ENCODE peak calls at places on chromosomes 4 and X, in six cellular contexts. R is lung; Y is CD8-positive, alpha-beta T cell; F is stomach; G is effector memory CD4-positive, alpha-beta T cell; K is fibroblast of lung. O is an unnamed sample.

GRCh38 chr4:90318208-90318607 is 191.0 kb downstream of the CCSER1 start:
- DNase-seq in F (no peak), R (no peak), K (peak; percentile 93), Y (no peak), G (no peak), O (peak; percentile 38)

GRCh38 chrX:71070531-71070930 is 2.4 kb upstream of the SNX12 start:
- DNase-seq in Y (no peak), G (no peak), R (no peak), F (no peak), K (no peak), O (no peak)

GRCh38 chr4:123621072-123621705 is 224.6 kb downstream of the SPRY1 start:
- DNase-seq in Y (no peak), F (no peak), G (no peak), R (no peak), K (no peak), O (no peak)

GRCh38 chr4:173500841-173501591 is 29.0 kb downstream of the HAND2 start:
- DNase-seq in Y (no peak), K (no peak), G (no peak), R (no peak), F (no peak), O (no peak)

GRCh38 chrX:154444001-154444754 is at the start of gene FAM50A:
- DNase-seq in K (peak; percentile 47), Y (peak; percentile 65), R (peak; percentile 68), F (peak; percentile 82), G (peak; percentile 61), O (peak; percentile 75)

GRCh38 chr4:148007789-148008188 is 275.9 kb downstream of the ARHGAP10 start:
- DNase-seq in K (no peak), R (no peak), Y (no peak), G (no peak), F (no peak), O (no peak)

GRCh38 chr4:168981460-168981859 is 28.6 kb downstream of the CBR4 start:
- DNase-seq in G (no peak), K (peak; percentile 55), R (no peak), F (no peak), Y (no peak), O (no peak)

GRCh38 chr4:76640252-76640925 is 205.4 kb downstream of the SHROOM3 start:
- DNase-seq in K (no peak), Y (no peak), R (peak; percentile 81), F (peak; percentile 75), G (no peak), O (no peak)

GRCh38 chr4:111991797-111992196 is 153.5 kb upstream of the FAM241A start:
- DNase-seq in G (no peak), Y (no peak), F (no peak), K (peak; percentile 65), R (peak; percentile 28), O (peak; percentile 17)

GRCh38 chr4:108901271-108901670 is 138.4 kb upstream of the ETNPPL start:
- DNase-seq in K (no peak), G (no peak), R (no peak), F (no peak), Y (no peak), O (no peak)

GRCh38 chrX:13793897-13794296 is 23.0 kb downstream of the GPM6B start:
- DNase-seq in G (no peak), K (no peak), R (no peak), F (no peak), Y (no peak), O (no peak)

GRCh38 chr4:149897784-149898183 is 82.1 kb upstream of the IQCM start:
- DNase-seq in G (no peak), R (no peak), K (peak; percentile 54), F (no peak), Y (no peak), O (peak; percentile 53)

DNA sequence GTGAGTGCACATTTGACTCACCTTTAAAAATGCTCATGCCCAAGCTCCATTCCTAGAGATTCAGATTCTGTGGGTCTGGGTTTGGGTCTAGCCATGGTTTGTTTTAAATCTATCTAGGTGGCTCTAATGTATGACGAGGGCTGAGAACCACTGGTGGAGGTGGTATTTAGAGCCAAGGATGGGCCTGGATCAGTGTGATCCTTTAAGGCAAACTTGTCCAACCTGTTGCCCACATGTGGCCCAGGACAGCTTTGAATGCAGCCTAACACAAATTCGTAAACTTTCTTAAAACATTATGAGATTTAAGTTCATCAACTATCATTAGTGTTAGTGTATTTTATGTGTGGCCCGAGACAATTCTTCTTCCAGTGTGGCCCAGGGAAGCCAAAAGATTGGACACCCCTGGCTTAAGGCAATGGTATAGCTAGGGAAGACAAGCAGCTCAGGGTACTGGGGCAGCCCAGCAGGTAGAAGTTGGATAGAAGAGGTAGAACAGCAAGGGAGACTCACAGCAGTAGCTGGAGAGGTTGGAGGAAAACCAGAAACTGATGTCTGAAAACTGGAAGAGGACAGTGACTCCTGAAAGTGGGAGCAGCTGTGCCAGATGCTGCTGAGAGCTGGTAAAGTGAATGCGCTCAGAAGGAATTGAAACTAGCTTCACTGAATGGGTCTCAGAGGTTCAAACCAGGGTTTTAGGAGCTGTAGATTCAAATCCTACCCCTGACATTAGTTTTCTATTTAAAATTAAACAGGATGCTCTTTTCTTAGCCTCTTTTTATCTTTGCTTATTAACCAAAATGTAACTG is 18.2 kb downstream of the ADD1 start:
- DNase-seq in Y (no peak), R (no peak), F (no peak), K (no peak), G (no peak), O (no peak)
- H3K4me3 ChIP-seq in Y (no peak overlapping the region), R (no peak overlapping the region), F (no peak overlapping the region), K (no peak overlapping the region), G (no peak overlapping the region), O (no peak overlapping the region)

GRCh38 chr4:17812801-17813200 is 2.0 kb downstream of the NCAPG start:
- DNase-seq in F (no peak), R (no peak), G (no peak), Y (no peak), K (peak; percentile 54), O (no peak)

GRCh38 chr4:17809667-17810066 is 890 bp downstream of the DCAF16 start:
- DNase-seq in Y (peak; percentile 23), K (no peak), G (no peak), F (no peak), R (no peak), O (no peak)

GRCh38 chr4:17811078-17811603 is 362 bp downstream of the NCAPG start:
- DNase-seq in F (no peak), Y (no peak), G (peak; percentile 1), R (peak; percentile 31), K (no peak), O (no peak)

GRCh38 chr4:17812125-17812524 is 1.3 kb downstream of the NCAPG start:
- DNase-seq in F (no peak), G (no peak), K (no peak), R (no peak), Y (no peak), O (peak; percentile 15)

DNA sequence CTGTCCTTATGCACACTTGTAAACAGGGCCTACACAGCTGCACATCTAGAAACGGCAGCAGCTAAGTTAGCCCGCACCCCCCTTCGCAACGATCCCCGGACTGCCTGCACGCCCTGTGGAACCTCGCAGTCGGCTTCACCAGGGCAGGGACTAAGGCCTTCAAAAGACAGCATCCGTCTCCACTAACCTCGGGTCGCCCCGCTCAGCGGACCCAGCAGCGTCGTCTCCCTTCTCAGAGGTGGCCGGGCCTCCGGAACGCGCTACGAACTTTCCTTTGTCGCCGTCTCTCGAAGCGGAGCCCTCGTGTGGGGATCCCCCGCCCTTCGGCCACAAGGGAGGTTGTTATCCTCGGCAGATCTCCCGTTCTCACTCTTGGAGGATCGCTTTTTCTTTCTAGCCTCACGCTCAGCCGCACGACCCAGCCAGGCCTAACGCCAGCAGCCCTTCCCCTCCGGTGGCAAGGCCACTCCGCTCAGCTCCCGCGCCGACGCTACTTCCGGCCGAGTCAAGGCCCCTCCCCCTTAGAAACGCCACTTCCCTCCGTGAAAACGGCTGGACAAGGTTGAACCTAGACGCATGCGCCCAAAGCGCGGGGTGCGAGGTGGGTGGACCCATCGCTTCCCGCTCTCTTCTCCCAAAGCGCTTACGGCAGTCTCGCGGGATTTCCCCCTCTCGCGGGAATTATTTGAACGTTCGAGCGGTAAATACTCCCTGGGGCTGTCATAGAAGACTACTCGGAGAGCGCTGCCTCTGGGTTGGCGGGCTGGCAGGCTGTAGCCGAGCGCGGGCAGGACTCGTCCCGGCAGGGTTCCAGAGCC is at the start of the genes DCAF16 and NCAPG:
- DNase-seq in R (peak; percentile 99), Y (peak; percentile 96), K (peak; percentile 100), G (peak; percentile 98), F (peak; percentile 100), O (peak; percentile 99)
- H3K4me1 ChIP-seq in R (peaks cover 7% of the 10 kb centered on the region), Y (peaks cover 41% of the 10 kb centered on the region), K (peaks cover 3% of the 10 kb centered on the region), G (peaks cover 18% of the 10 kb centered on the region), F (peaks cover 65% of the 10 kb centered on the region), O (peaks cover 24% of the 10 kb centered on the region)

DNA sequence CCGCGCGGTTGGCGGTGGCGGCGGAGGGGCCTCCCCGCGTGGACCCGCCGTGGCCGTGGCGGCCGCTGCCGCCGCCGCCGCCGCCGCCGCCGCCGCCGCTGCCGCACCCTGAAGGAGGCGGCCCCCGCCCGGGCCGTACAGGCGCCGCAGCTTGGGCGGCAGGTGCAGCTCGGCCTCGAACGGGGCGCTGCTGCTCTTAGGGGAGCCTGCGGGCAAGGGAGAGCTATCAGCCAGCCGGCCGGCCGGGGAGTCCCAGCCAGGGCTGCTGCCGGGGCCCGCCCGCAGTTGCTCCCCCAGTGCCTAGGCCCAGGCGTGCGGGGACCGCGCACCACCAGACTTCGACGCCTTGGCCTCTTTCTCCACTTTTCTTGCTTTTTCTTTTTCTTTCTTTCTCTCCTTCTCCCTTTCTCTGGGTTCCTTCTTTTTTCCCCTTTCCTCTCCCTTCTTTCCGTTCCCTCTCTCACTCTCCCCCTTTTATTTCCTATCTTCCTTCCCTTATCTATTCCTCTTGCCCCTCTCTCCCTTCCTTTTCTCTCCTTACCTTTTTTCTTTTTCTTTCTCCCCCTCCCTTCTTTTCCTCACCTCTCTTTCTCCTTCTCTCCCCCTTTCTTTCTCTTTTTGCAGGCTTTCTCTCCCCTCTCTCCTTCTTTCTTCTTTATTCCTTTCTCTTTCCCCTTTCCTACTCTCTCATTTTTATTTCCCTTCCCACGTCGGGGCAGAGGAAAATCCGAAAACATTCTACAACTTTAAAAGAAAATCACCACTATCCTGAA is 2.0 kb downstream of the ARX start:
- DNase-seq in F (no peak), Y (no peak), G (no peak), K (no peak), R (no peak), O (no peak)
- H3K4me3 ChIP-seq in F (peak overlapping the region; percentile 7), Y (no peak overlapping the region), G (no peak overlapping the region), K (no peak overlapping the region), R (no peak overlapping the region), O (peak overlapping the region; percentile 59)

GRCh38 chrX:40084471-40084870 is 13.3 kb downstream of the BCOR start:
- DNase-seq in Y (no peak), K (no peak), R (no peak), G (no peak), F (no peak), O (no peak)

GRCh38 chrX:40081679-40082068 is 16.1 kb downstream of the BCOR start:
- DNase-seq in R (no peak), K (no peak), Y (no peak), F (no peak), G (no peak), O (no peak)

GRCh38 chrX:40082447-40083119 is 15.2 kb downstream of the BCOR start:
- DNase-seq in Y (no peak), F (no peak), R (no peak), K (no peak), G (no peak), O (no peak)

GRCh38 chrX:40083979-40084359 is 13.8 kb downstream of the BCOR start:
- DNase-seq in F (no peak), Y (no peak), R (no peak), G (no peak), K (no peak), O (no peak)

GRCh38 chrX:40083120-40083978 is 14.4 kb downstream of the BCOR start:
- DNase-seq in R (no peak), G (no peak), Y (no peak), F (peak; percentile 73), K (no peak), O (no peak)
- H3K4me1 ChIP-seq in R (peaks cover 31% of the 10 kb centered on the region), G (peaks cover 9% of the 10 kb centered on the region), Y (peaks cover 53% of the 10 kb centered on the region), F (peaks cover 86% of the 10 kb centered on the region), K (peaks cover 28% of the 10 kb centered on the region), O (peaks cover 67% of the 10 kb centered on the region)

GRCh38 chrX:39766085-39766726 is 331.6 kb downstream of the BCOR start:
- DNase-seq in R (no peak), Y (peak; percentile 45), G (no peak), F (no peak), K (no peak), O (no peak)
- H3K4me3 ChIP-seq in R (no peak overlapping the region), Y (no peak overlapping the region), G (no peak overlapping the region), F (no peak overlapping the region), K (no peak overlapping the region), O (no peak overlapping the region)